ENCODE peak calls at places on chromosomes 2 and 18, in five cellular contexts. Z, T, Y, K and H are unnamed samples.

GRCh38 chr2:128395196-128395595 is 76.5 kb upstream of the HS6ST1 start:
- DNase-seq in T (no peak), K (peak), Z (peak), Y (peak), H (no peak)

GRCh38 chr2:197613509-197613987 is 61.8 kb downstream of the RFTN2 start:
- DNase-seq in K (no peak), Z (no peak), T (no peak), Y (no peak), H (no peak)

GRCh38 chr2:232843860-232844259 is 26.2 kb upstream of the SNORC start:
- DNase-seq in Y (no peak), T (no peak), Z (no peak), K (no peak), H (no peak)

GRCh38 chr18:48023334-48024008 is 93.0 kb upstream of the SMAD2 start:
- DNase-seq in T (no peak), Y (peak), K (no peak), Z (no peak), H (peak)

GRCh38 chr2:39508243-39508642 is 71.2 kb upstream of the MAP4K3 start:
- DNase-seq in Y (no peak), Z (no peak), T (no peak), K (no peak), H (no peak)

GRCh38 chr2:22946553-22946952 is 438.4 kb upstream of the KLHL29 start:
- DNase-seq in T (no peak), K (no peak), Y (no peak), Z (no peak), H (no peak)

GRCh38 chr2:196160101-196160500 is 11.3 kb downstream of the STK17B start:
- DNase-seq in T (no peak), Y (no peak), Z (no peak), K (no peak), H (no peak)

GRCh38 chr18:77071711-77072292 is 60.8 kb downstream of the MBP start:
- DNase-seq in Y (no peak), T (no peak), Z (no peak), K (no peak), H (no peak)

GRCh38 chr18:26549103-26549485 is 741 bp upstream of the KCTD1 start:
- DNase-seq in K (peak), T (no peak), Y (peak), Z (peak), H (no peak)

GRCh38 chr18:70422061-70422965 is 133.5 kb downstream of the SOCS6 start:
- DNase-seq in T (peak), Z (no peak), K (peak), Y (peak), H (peak)

GRCh38 chr18:10559566-10560456 is 34.0 kb downstream of the NAPG start:
- DNase-seq in Z (no peak), T (no peak), Y (peak), K (no peak), H (no peak)

GRCh38 chr18:36831139-36831538 is 2.2 kb downstream of the KIAA1328 start:
- DNase-seq in Z (no peak), K (no peak), T (no peak), Y (no peak), H (no peak)

GRCh38 chr2:102418421-102418961 is 4.5 kb upstream of the IL18RAP start:
- DNase-seq in K (no peak), Y (no peak), Z (no peak), T (no peak), H (no peak)

GRCh38 chr18:69495841-69496533 is 95.3 kb downstream of the DOK6 start:
- DNase-seq in Z (peak), T (no peak), K (no peak), Y (no peak), H (no peak)

GRCh38 chr2:232659359-232659758 is 26.0 kb downstream of the EFHD1 start:
- DNase-seq in K (no peak), Z (no peak), T (no peak), Y (no peak), H (no peak)

DNA sequence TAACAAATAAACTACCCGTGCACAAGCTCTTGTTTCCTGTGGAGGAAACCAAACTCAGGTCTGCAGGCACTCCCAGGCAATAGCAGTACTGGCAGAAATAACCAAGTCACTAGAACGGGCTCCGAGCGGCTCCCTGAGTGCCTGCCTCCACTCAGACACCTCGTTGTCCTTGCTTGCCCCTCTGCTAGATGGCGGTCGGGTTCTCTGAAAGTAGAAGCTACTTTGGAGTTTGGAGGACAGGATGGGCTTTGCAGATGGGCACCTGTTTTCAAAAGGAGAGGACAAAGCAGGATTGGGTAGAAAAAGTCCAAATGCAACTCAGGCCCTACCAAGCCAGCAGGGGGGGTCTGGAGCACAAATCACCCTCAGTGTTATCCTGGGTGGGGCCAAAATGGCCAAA is 136.4 kb downstream of the LRRC30 start:
- DNase-seq in T (no peak), K (no peak), Z (no peak), Y (no peak), H (peak)
- TF ChIP-seq CTCF in T (no peak), K (no peak), Z (no peak), Y (no peak), H (no peak)

GRCh38 chr2:45353879-45354278 is 257.2 kb downstream of the SRBD1 start:
- DNase-seq in Y (no peak), T (no peak), K (no peak), Z (no peak), H (no peak)
- H3K4me3 ChIP-seq in Y (no peak), T (no peak), K (no peak), Z (no peak), H (no peak)

GRCh38 chr2:55012648-55013484 is 37.4 kb downstream of the RTN4 start:
- DNase-seq in T (no peak), Z (no peak), Y (no peak), K (no peak), H (no peak)

GRCh38 chr2:55009277-55010055 is 40.8 kb downstream of the RTN4 start:
- DNase-seq in Z (no peak), K (no peak), Y (no peak), T (no peak), H (no peak)

GRCh38 chr2:55011741-55012574 is 38.3 kb downstream of the RTN4 start:
- DNase-seq in Y (no peak), Z (no peak), K (no peak), T (no peak), H (no peak)

GRCh38 chr2:55010915-55011314 is 39.3 kb downstream of the RTN4 start:
- DNase-seq in Z (no peak), T (no peak), K (no peak), Y (no peak), H (peak)

GRCh38 chr2:55010149-55010591 is 40.1 kb downstream of the RTN4 start:
- DNase-seq in Z (peak), T (peak), K (no peak), Y (peak), H (peak)
- TF ChIP-seq POLR2A in Z (peak), T (peak), K (no peak), Y (peak), H (no peak)

DNA sequence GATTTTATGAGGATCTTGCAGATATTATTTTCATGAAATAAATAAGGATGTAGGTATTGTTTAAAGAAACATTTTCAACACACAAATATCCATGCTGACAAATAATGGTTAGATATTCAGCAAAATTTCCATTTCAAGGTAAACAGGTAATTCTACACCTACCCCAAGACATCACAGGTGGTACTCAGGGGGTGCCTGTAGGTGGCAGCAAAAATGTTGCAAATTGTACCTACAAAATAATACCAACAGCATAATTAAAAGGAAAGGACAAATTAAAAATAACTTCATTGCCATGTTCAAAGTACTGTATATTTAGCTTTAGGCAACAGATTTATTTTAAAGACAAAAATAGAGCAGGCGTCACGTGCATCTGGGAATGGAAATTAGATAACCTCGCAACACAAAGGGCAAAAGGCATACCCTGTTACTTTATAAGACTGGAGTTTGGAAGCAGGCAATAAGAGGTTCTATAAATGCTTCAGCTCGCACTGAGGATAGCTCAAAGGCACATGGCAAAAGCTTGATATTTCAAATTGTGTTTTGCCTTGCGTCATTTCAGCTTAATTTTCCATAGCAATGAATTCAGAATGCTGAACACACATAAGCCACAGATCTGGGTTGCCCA is 630.5 kb downstream of the TDRD15 start:
- DNase-seq in Z (no peak), K (no peak), T (no peak), Y (no peak), H (no peak)
- TF ChIP-seq CTCF in Z (no peak), K (peak), T (no peak), Y (no peak), H (no peak)

DNA sequence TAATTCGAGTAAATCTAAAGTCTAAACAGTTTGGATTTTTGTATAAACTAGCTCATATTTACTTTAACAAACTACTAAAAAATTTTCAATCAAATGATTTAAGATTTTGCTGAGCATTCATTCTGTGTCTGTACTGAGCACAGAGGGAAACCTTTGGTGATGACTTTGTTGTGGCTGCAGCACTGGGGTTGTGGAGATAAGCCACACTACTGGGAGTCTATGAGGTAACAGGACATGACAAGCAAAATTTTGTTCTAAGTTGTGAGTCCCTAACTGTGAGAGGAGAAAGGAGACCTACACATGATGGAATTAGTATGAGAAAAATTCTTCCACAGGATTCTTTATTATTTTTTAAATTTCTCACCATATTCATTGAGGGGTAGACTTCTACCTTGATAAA is 933.7 kb upstream of the LRATD1 start:
- DNase-seq in K (no peak), Z (no peak), T (no peak), Y (no peak), H (no peak)
- H3K4me3 ChIP-seq in K (no peak), Z (no peak), T (no peak), Y (no peak), H (no peak)

GRCh38 chr2:237326250-237327171 is 87.5 kb downstream of the COL6A3 start:
- DNase-seq in K (no peak), Z (no peak), T (no peak), Y (peak), H (no peak)

GRCh38 chr2:237322564-237322963 is 91.4 kb downstream of the COL6A3 start:
- DNase-seq in Y (no peak), T (no peak), K (no peak), Z (no peak), H (no peak)

GRCh38 chr2:237323656-237324055 is 90.3 kb downstream of the COL6A3 start:
- DNase-seq in Y (no peak), K (no peak), Z (no peak), T (no peak), H (no peak)

GRCh38 chr2:237327191-237327590 is 86.8 kb downstream of the COL6A3 start:
- DNase-seq in Y (no peak), K (no peak), T (no peak), Z (no peak), H (no peak)

DNA sequence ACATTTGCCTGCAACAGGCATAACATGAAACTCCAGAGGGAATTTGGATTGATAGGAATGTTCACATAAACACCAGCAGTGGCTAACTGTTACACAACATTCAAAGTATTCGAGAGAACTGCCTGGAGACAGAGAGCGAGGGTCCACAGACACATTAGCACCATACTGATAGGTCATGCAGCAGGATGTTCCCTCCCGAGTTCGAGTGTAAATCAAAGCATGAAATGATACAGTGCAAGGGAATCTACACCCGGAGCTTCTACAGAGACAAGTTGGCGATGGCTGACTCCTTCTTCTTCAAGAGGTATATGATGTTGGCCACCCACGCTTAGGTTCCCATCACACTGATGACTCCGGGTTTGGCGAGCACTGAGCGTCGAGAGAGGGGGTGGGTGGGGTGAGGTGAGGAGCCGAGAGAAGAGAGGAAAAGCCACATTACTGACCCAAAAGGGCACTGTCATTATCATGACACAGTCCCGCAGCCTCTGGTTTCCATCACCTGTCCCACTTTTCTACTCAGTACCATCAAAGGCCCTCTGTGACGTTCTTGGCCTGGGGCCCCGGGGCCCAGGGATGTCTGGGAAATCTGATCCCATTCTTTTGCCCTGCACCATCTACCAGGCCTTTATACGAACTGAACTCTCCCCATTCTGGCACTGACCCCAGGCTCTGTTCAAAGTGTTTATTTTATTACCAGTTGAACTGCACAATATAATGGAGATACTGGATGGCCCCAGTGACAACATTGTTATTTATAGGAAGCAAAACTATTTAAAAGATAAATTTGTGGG is 89.3 kb downstream of the COL6A3 start:
- DNase-seq in T (no peak), Z (no peak), K (no peak), Y (peak), H (no peak)
- TF ChIP-seq POLR2A in T (no peak), Z (no peak), K (no peak), Y (no peak), H (no peak)

GRCh38 chr2:30710461-30710860 is 96.8 kb downstream of the CAPN13 start:
- DNase-seq in Z (no peak), K (no peak), Y (no peak), T (no peak), H (peak)

GRCh38 chr2:30709516-30709915 is 97.7 kb downstream of the CAPN13 start:
- DNase-seq in K (no peak), Y (no peak), T (no peak), Z (no peak), H (peak)

GRCh38 chr2:30707304-30707903 is 99.8 kb downstream of the CAPN13 start:
- DNase-seq in T (no peak), Z (no peak), K (no peak), Y (no peak), H (no peak)

GRCh38 chr2:30710016-30710415 is 97.2 kb downstream of the CAPN13 start:
- DNase-seq in Y (no peak), Z (no peak), T (no peak), K (no peak), H (peak)

GRCh38 chr2:30708491-30709290 is 98.6 kb downstream of the CAPN13 start:
- DNase-seq in Y (no peak), K (no peak), Z (no peak), T (no peak), H (peak)
- TF ChIP-seq CTCF in Y (no peak), K (no peak), Z (peak), T (peak), H (no peak)

DNA sequence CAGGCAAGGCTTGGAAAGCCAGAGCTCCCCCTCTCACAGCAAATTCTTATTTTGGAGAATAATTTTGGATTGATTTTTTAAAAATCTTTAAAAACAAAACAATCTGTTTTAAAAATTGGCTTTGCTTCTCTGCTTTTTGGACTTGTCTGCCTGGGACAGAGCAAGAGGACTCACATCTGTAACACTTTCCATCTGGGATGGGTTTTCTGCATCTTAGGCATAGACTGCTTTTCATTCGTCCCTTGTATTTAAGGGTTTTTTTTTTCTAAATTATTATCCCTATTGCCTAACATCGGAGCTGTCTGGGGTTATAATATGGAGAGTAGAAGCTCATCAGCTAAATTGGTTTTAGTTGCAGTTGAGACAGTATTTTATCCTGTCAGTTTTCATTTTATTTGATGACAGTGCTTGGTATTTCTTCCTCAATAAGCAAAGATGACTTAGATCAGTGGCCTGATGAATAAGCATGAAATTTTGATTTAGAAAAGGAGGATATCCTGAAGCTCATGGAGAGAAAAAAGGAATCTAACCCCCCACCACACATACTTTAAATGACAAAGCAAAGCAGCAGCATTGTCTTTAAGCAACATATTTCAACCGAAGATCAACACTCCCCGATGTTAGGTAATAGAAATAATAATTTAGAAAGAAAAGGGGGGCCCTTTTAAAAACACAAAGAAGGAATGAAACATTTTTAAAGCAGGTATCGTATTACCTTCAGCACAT is 2.2 kb upstream of the FZD7 start:
- DNase-seq in Z (no peak), T (no peak), Y (no peak), K (no peak), H (no peak)
- H3K4me3 ChIP-seq in Z (peak), T (no peak), Y (no peak), K (no peak), H (no peak)

DNA sequence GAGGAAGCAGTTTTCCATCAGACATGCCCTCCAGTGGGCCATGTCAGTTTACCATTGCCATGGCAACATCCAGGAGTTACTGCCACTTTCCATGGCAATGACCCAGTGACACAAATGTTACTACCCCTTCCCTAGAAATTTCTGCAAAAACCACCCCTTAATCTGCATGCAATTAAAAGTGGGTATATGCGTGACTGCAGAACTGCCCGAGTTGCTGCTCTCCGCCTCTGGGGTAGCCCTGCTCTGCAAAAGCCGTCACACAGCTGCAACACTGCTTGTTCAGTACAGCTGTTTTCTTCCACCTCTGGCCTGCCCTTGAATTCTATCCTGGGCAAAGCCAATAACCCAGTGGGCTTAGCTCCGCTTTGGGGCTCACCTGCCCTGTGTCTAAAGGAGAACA is 58.6 kb downstream of the TMEM18 start:
- DNase-seq in K (no peak), Z (no peak), Y (no peak), T (no peak), H (peak)
- TF ChIP-seq POLR2A in K (no peak), Z (no peak), Y (no peak), T (no peak), H (no peak)

DNA sequence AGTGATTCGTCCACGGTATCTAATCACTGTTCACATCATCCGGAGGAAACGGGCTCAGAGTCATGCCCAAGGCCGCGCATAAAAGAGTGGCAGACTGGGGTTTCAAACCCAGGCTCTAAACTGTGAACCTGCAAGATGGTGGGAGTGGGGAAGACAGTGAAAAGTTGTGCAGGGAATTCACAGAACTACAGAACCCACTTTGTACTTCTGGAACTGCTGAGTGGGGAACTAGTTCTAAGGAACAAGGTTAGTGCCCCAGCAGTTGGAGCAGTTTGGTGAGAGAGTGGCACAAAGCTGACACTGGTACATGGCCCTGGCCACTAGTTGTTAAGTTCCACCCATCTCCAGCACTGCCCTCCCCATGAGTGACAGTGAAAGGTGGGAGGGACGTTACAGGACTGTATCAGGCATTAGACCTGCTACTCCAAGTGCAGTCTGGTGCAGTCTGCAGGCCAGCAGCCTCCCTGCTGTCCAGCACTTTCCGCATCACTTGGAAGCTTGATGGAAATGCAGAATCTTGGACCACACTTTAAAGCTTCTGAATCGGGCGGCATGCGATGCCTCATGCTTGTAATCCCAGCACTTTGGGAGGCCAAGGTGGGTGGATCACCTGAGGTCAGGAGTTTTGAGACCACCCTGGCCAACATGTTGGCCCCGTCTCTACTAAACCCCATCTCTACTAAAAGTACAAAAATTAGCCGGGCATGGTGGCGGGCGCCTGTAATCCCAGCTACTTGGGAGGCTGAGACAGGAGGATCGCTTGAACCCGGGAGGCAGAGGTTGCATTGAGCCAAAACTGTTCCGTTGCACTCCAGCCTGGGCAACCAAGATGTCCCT is 47.3 kb downstream of the C2orf42 start:
- DNase-seq in Z (peak), Y (peak), T (peak), K (no peak), H (peak)
- TF ChIP-seq CTCF in Z (no peak), Y (no peak), T (no peak), K (no peak), H (peak)